ENCODE peak calls at places on chromosomes 3 and 15, in nine cellular contexts. V is CD4-positive, alpha-beta T cell; T is neural crest cell; W is fibroblast of pulmonary artery; R is fibroblast of lung; Y is mesothelial cell of epicardium; H is RWPE1; S is upper lobe of right lung; I is OCI-LY7. Q is an unnamed sample.

GRCh38 chr3:127671523-127672428 is 976 bp upstream of the ABTB1 start:
- DNase-seq in V (no peak), Y (no peak), R (no peak), W (no peak), S (peak), I (peak), H (no peak), T (no peak), Q (no peak)

GRCh38 chr3:182248349-182248880 is 536.7 kb downstream of the SOX2 start:
- DNase-seq in T (no peak), I (peak), H (no peak), Y (no peak), S (no peak), V (no peak), W (no peak), R (no peak), Q (peak)

GRCh38 chr3:119293761-119294401 is at the start of gene ARHGAP31:
- DNase-seq in S (peak), R (peak), I (peak), W (peak), H (peak), V (peak), T (peak), Y (peak), Q (peak)

GRCh38 chr15:95988574-95988887 is 342.0 kb upstream of the NR2F2 start:
- DNase-seq in Y (no peak), R (peak), T (peak), H (no peak), I (no peak), W (peak), V (no peak), S (no peak), Q (peak)

GRCh38 chr3:135736740-135737139 is 228.8 kb upstream of the PPP2R3A start:
- DNase-seq in S (no peak), Y (no peak), W (no peak), R (no peak), I (peak), H (no peak), V (no peak), T (no peak), Q (peak)

GRCh38 chr3:45693941-45694521 is 4.8 kb downstream of the SACM1L start:
- DNase-seq in S (no peak), W (no peak), V (no peak), H (no peak), R (no peak), T (no peak), I (peak), Y (no peak), Q (no peak)

GRCh38 chr3:36937492-36937891 is 7.4 kb downstream of the TRANK1 start:
- DNase-seq in T (no peak), S (no peak), Y (no peak), V (no peak), I (no peak), W (no peak), R (no peak), H (no peak), Q (no peak)

GRCh38 chr15:61115679-61116078 is 113.4 kb downstream of the RORA start:
- DNase-seq in Y (no peak), V (no peak), S (no peak), H (no peak), R (no peak), I (no peak), T (no peak), W (no peak), Q (peak)

GRCh38 chr15:31371520-31372240 is 45.0 kb downstream of the KLF13 start:
- DNase-seq in V (no peak), W (no peak), I (no peak), R (no peak), Y (no peak), H (no peak), T (no peak), S (no peak), Q (no peak)

GRCh38 chr3:44411031-44411645 is 66.3 kb downstream of the ZNF445 start:
- DNase-seq in I (no peak), S (no peak), Y (no peak), V (no peak), R (no peak), H (no peak), W (no peak), T (no peak), Q (no peak)

GRCh38 chr3:77041156-77041696 is 1.3 kb downstream of the ROBO2 start:
- DNase-seq in W (no peak), S (no peak), I (no peak), V (no peak), H (no peak), T (no peak), Y (no peak), R (no peak), Q (no peak)

GRCh38 chr3:77039606-77040553 is at the start of gene ROBO2:
- DNase-seq in Y (peak), R (peak), H (peak), S (peak), V (no peak), I (no peak), T (peak), W (peak), Q (no peak)

GRCh38 chr3:77041756-77042155 is 1.9 kb downstream of the ROBO2 start:
- DNase-seq in R (peak), I (no peak), S (no peak), T (no peak), V (no peak), H (no peak), Y (no peak), W (no peak), Q (no peak)

GRCh38 chr3:77045686-77046085 is 5.8 kb downstream of the ROBO2 start:
- DNase-seq in H (no peak), Y (no peak), W (no peak), I (no peak), R (no peak), S (no peak), V (no peak), T (no peak), Q (no peak)

GRCh38 chr3:77042892-77043291 is 3.0 kb downstream of the ROBO2 start:
- DNase-seq in R (peak), T (no peak), W (no peak), H (no peak), V (no peak), S (no peak), I (no peak), Y (no peak), Q (peak)
- TF ChIP-seq CTCF in R (peak), T (peak), W (no peak), H (no peak), V (no peak), S (no peak), I (no peak), Y (no peak), Q (no peak)

GRCh38 chr3:42518800-42519567 is 16.5 kb downstream of the VIPR1 start:
- DNase-seq in Y (no peak), V (no peak), S (no peak), H (no peak), W (no peak), R (no peak), T (no peak), I (peak), Q (peak)
- TF ChIP-seq CTCF in Y (no peak), V (peak), S (no peak), H (no peak), W (peak), R (no peak), T (no peak), I (peak), Q (no peak)

GRCh38 chr3:56985460-56986327 is 74.8 kb upstream of the SPATA12 start:
- DNase-seq in I (peak), H (no peak), Y (no peak), V (no peak), W (no peak), S (no peak), T (no peak), R (peak), Q (no peak)
- TF ChIP-seq CTCF in I (peak), H (no peak), Y (no peak), V (no peak), W (peak), S (no peak), T (no peak), R (peak), Q (no peak)

GRCh38 chr3:194022052-194022451 is 113.9 kb upstream of the HES1 start:
- DNase-seq in H (no peak), T (no peak), Y (no peak), R (no peak), S (no peak), I (no peak), W (no peak), V (no peak), Q (no peak)

GRCh38 chr3:194014756-194015155 is 121.2 kb upstream of the HES1 start:
- DNase-seq in R (no peak), H (no peak), S (no peak), T (no peak), I (no peak), Y (no peak), V (no peak), W (no peak), Q (no peak)

GRCh38 chr3:194023501-194024280 is 112.3 kb upstream of the HES1 start:
- DNase-seq in S (no peak), T (peak), W (peak), R (no peak), Y (no peak), I (no peak), V (no peak), H (no peak), Q (peak)

GRCh38 chr3:194025119-194025518 is 110.8 kb upstream of the HES1 start:
- DNase-seq in T (no peak), S (no peak), I (no peak), V (no peak), W (no peak), Y (no peak), H (no peak), R (no peak), Q (no peak)

DNA sequence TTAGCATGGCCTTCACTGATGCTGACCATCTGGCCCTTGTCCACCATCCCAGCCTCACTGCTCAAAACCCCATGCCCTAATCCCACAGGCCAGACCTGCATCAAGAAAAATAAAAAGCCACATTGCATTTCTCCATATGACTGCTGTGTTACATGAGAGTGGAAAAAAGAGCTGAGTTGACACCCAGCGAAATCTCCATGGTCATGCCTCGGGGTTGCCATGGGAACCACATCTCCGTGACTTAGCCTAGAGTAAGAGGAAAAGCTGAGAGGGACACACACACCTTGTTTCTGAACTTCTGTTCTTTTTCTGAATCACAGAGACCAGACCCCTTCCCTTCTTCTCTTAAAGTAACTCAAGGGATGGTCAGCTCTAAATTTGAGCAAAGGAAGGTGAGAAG is 116.2 kb upstream of the HES1 start:
- DNase-seq in Y (no peak), R (no peak), V (no peak), H (no peak), W (no peak), S (no peak), T (no peak), I (no peak), Q (no peak)
- TF ChIP-seq CTCF in Y (no peak), R (no peak), V (no peak), H (no peak), W (no peak), S (no peak), T (no peak), I (no peak), Q (no peak)

DNA sequence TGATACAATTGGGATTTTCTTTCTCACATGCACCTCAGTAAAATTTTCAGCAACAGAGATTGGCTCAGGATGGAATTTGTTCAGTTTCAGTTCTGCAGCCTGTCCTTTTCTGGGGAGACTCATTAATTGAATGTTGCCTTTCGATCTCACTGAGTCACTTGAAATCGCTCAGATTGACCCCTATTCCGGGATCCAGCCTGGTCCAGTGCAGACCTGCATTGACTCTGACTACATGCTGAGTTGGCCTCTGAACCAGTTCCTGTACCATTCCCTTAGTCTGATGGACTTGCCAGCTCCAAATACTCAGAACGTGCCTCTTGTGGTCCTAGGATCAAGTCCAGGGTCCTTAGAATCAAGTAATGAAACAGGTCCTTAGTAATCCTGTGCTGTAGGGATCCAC is 9.4 kb downstream of the IGF1R start:
- DNase-seq in I (no peak), T (no peak), W (no peak), V (no peak), H (peak), Y (no peak), S (no peak), R (no peak), Q (peak)
- TF ChIP-seq CTCF in I (no peak), T (no peak), W (no peak), V (no peak), H (no peak), Y (no peak), S (no peak), R (no peak), Q (no peak)

GRCh38 chr3:94285874-94286273 is 223.0 kb downstream of the NSUN3 start:
- DNase-seq in W (peak), Y (no peak), S (no peak), T (no peak), H (peak), R (peak), V (no peak), I (no peak), Q (peak)
- TF ChIP-seq CTCF in W (no peak), Y (no peak), S (peak), T (peak), H (peak), R (no peak), V (no peak), I (peak), Q (peak)

DNA sequence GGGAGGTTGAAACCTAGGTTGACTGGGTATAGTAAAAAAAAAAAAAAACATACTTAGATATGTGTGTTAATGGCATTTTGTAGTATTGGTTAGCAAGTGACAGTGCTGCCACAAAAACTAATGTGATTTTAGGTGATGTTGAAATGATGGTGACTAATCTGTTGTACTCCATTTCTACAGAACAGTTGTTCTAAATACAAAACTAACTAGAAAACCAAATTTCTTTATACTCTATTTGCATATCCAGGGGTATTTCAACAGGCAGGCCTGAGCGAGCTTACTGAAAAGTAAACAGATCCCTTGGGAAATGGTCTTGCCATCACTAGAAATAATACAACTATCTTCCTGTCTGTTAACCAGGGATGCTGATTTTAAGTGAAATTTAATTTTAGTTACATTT is 20.5 kb downstream of the TSC22D2 start:
- DNase-seq in H (no peak), V (no peak), W (no peak), T (no peak), Y (no peak), S (no peak), R (peak), I (no peak), Q (no peak)
- TF ChIP-seq CTCF in H (no peak), V (no peak), W (no peak), T (no peak), Y (no peak), S (no peak), R (no peak), I (no peak), Q (no peak)

GRCh38 chr3:49634736-49635135 is 39.4 kb upstream of the APEH start:
- DNase-seq in S (no peak), W (no peak), H (no peak), T (no peak), I (no peak), R (no peak), Y (no peak), V (no peak), Q (no peak)
- TF ChIP-seq CTCF in S (no peak), W (no peak), H (no peak), T (peak), I (no peak), R (no peak), Y (no peak), V (no peak), Q (no peak)

DNA sequence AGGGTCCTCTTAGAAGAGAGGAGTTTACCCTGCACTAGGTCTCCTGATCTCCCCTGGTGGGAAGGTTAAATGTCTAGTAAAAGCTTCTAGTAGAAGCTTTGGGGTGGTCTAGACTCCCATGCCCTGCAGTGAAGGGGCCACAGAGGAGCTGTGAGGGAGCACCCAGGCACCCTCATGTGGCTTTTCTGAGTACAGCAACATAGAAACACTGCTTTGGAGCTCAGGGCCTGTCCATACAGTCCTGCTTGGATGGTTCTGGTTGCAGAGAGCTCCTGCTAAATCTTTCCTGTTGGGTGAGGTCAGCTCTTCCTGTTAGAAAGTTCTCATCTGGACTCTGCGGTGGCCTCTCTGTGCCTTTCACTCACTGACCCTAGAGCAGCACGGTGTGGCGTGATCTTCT is 47.8 kb downstream of the GPD1L start:
- DNase-seq in T (no peak), Y (no peak), V (no peak), S (no peak), I (peak), R (no peak), W (no peak), H (no peak), Q (no peak)
- TF ChIP-seq CTCF in T (peak), Y (no peak), V (no peak), S (peak), I (peak), R (no peak), W (peak), H (no peak), Q (no peak)

Q was measured in MCF 10A.